ENCODE peak calls at places on chromosomes 13 and 19, in nine cellular contexts. One of them, this sample, is unnamed.
A peak's percentile ranks its signal among the peaks of the same experiment; 100 is the strongest.

GRCh38 chr19:38221421-38221820 is 2.6 kb downstream of the DPF1 start:
- DNase-seq in T-helper 1 cell: no peak
- DNase-seq in stimulated activated naive CD8-positive, alpha-beta T cell treated with anti-CD3 and anti-CD28 coated beads, Interleukin-15, amount 100 ng/mL, for 72 hours: no peak
- DNase-seq in T-helper 2 cell treated with Interferon-gamma antibody and Interleukin-4, amounts not matched to agents 5 μg/mL and 100 μg/mL, for 36 hours: no peak
- DNase-seq in cardiac fibroblast: no peak
- DNase-seq in mesendoderm: no peak
- DNase-seq in NCI-H1694 treated with DMSO at 0.1 percent for 48 hours: no peak
- DNase-seq in activated naive CD4-positive, alpha-beta T cell: no peak
- DNase-seq in Ammon's horn: no peak
- DNase-seq in this sample: no peak

GRCh38 chr13:99379856-99380255 is 72.7 kb upstream of the GPR183 start:
- DNase-seq in NCI-H1694 treated with DMSO at 0.1 percent for 48 hours: no peak
- DNase-seq in Ammon's horn: no peak
- DNase-seq in cardiac fibroblast: no peak
- DNase-seq in activated naive CD4-positive, alpha-beta T cell: no peak
- DNase-seq in T-helper 2 cell treated with Interferon-gamma antibody and Interleukin-4, amounts not matched to agents 5 μg/mL and 100 μg/mL, for 36 hours: no peak
- DNase-seq in T-helper 1 cell: no peak
- DNase-seq in mesendoderm: no peak
- DNase-seq in stimulated activated naive CD8-positive, alpha-beta T cell treated with anti-CD3 and anti-CD28 coated beads, Interleukin-15, amount 100 ng/mL, for 72 hours: no peak
- DNase-seq in this sample: no peak

GRCh38 chr13:98141509-98141908 is 1.4 kb upstream of the FARP1 start:
- DNase-seq in mesendoderm: peak; percentile 74
- DNase-seq in activated naive CD4-positive, alpha-beta T cell: no peak
- DNase-seq in Ammon's horn: no peak
- DNase-seq in stimulated activated naive CD8-positive, alpha-beta T cell treated with anti-CD3 and anti-CD28 coated beads, Interleukin-15, amount 100 ng/mL, for 72 hours: no peak
- DNase-seq in NCI-H1694 treated with DMSO at 0.1 percent for 48 hours: no peak
- DNase-seq in T-helper 1 cell: no peak
- DNase-seq in cardiac fibroblast: no peak
- DNase-seq in T-helper 2 cell treated with Interferon-gamma antibody and Interleukin-4, amounts not matched to agents 5 μg/mL and 100 μg/mL, for 36 hours: no peak
- DNase-seq in this sample: no peak

GRCh38 chr13:44004881-44005280 is 125.2 kb downstream of the LACC1 start:
- DNase-seq in Ammon's horn: no peak
- DNase-seq in cardiac fibroblast: peak; percentile 53
- DNase-seq in T-helper 1 cell: no peak
- DNase-seq in mesendoderm: no peak
- DNase-seq in T-helper 2 cell treated with Interferon-gamma antibody and Interleukin-4, amounts not matched to agents 5 μg/mL and 100 μg/mL, for 36 hours: no peak
- DNase-seq in NCI-H1694 treated with DMSO at 0.1 percent for 48 hours: no peak
- DNase-seq in activated naive CD4-positive, alpha-beta T cell: no peak
- DNase-seq in stimulated activated naive CD8-positive, alpha-beta T cell treated with anti-CD3 and anti-CD28 coated beads, Interleukin-15, amount 100 ng/mL, for 72 hours: no peak
- DNase-seq in this sample: no peak

GRCh38 chr19:3479819-3480215 is 508 bp downstream of the SMIM24 start:
- DNase-seq in NCI-H1694 treated with DMSO at 0.1 percent for 48 hours: no peak
- DNase-seq in cardiac fibroblast: no peak
- DNase-seq in mesendoderm: peak; percentile 66
- DNase-seq in T-helper 2 cell treated with Interferon-gamma antibody and Interleukin-4, amounts not matched to agents 5 μg/mL and 100 μg/mL, for 36 hours: no peak
- DNase-seq in T-helper 1 cell: peak; percentile 36
- DNase-seq in Ammon's horn: no peak
- DNase-seq in activated naive CD4-positive, alpha-beta T cell: peak; percentile 17
- DNase-seq in stimulated activated naive CD8-positive, alpha-beta T cell treated with anti-CD3 and anti-CD28 coated beads, Interleukin-15, amount 100 ng/mL, for 72 hours: peak; percentile 39
- DNase-seq in this sample: no peak

GRCh38 chr13:26980099-26981031 is 191.2 kb downstream of the USP12 start:
- DNase-seq in stimulated activated naive CD8-positive, alpha-beta T cell treated with anti-CD3 and anti-CD28 coated beads, Interleukin-15, amount 100 ng/mL, for 72 hours: no peak
- DNase-seq in mesendoderm: no peak
- DNase-seq in T-helper 1 cell: no peak
- DNase-seq in T-helper 2 cell treated with Interferon-gamma antibody and Interleukin-4, amounts not matched to agents 5 μg/mL and 100 μg/mL, for 36 hours: no peak
- DNase-seq in Ammon's horn: no peak
- DNase-seq in NCI-H1694 treated with DMSO at 0.1 percent for 48 hours: no peak
- DNase-seq in activated naive CD4-positive, alpha-beta T cell: no peak
- DNase-seq in cardiac fibroblast: no peak
- DNase-seq in this sample: no peak

GRCh38 chr19:52946322-52947310 is 16.1 kb downstream of the ZNF816 start:
- DNase-seq in Ammon's horn: no peak
- DNase-seq in NCI-H1694 treated with DMSO at 0.1 percent for 48 hours: no peak
- DNase-seq in stimulated activated naive CD8-positive, alpha-beta T cell treated with anti-CD3 and anti-CD28 coated beads, Interleukin-15, amount 100 ng/mL, for 72 hours: no peak
- DNase-seq in activated naive CD4-positive, alpha-beta T cell: no peak
- DNase-seq in T-helper 1 cell: no peak
- DNase-seq in cardiac fibroblast: no peak
- DNase-seq in mesendoderm: peak; percentile 95
- DNase-seq in T-helper 2 cell treated with Interferon-gamma antibody and Interleukin-4, amounts not matched to agents 5 μg/mL and 100 μg/mL, for 36 hours: no peak
- DNase-seq in this sample: no peak

GRCh38 chr13:27261376-27261775 is 9.3 kb upstream of the RASL11A start:
- DNase-seq in Ammon's horn: no peak
- DNase-seq in stimulated activated naive CD8-positive, alpha-beta T cell treated with anti-CD3 and anti-CD28 coated beads, Interleukin-15, amount 100 ng/mL, for 72 hours: no peak
- DNase-seq in cardiac fibroblast: no peak
- DNase-seq in mesendoderm: no peak
- DNase-seq in T-helper 2 cell treated with Interferon-gamma antibody and Interleukin-4, amounts not matched to agents 5 μg/mL and 100 μg/mL, for 36 hours: no peak
- DNase-seq in activated naive CD4-positive, alpha-beta T cell: no peak
- DNase-seq in T-helper 1 cell: no peak
- DNase-seq in NCI-H1694 treated with DMSO at 0.1 percent for 48 hours: no peak
- DNase-seq in this sample: no peak

GRCh38 chr19:2294377-2295335 is 12.7 kb upstream of the PEAK3 start:
- DNase-seq in cardiac fibroblast: peak; percentile 82
- DNase-seq in Ammon's horn: peak; percentile 50
- DNase-seq in stimulated activated naive CD8-positive, alpha-beta T cell treated with anti-CD3 and anti-CD28 coated beads, Interleukin-15, amount 100 ng/mL, for 72 hours: no peak
- DNase-seq in T-helper 2 cell treated with Interferon-gamma antibody and Interleukin-4, amounts not matched to agents 5 μg/mL and 100 μg/mL, for 36 hours: no peak
- DNase-seq in activated naive CD4-positive, alpha-beta T cell: no peak
- DNase-seq in NCI-H1694 treated with DMSO at 0.1 percent for 48 hours: peak; percentile 5
- DNase-seq in mesendoderm: no peak
- DNase-seq in T-helper 1 cell: no peak
- DNase-seq in this sample: no peak

GRCh38 chr19:4473708-4474503 is 1.8 kb downstream of the HDGFL2 start:
- DNase-seq in Ammon's horn: no peak
- DNase-seq in stimulated activated naive CD8-positive, alpha-beta T cell treated with anti-CD3 and anti-CD28 coated beads, Interleukin-15, amount 100 ng/mL, for 72 hours: no peak
- DNase-seq in NCI-H1694 treated with DMSO at 0.1 percent for 48 hours: no peak
- DNase-seq in T-helper 2 cell treated with Interferon-gamma antibody and Interleukin-4, amounts not matched to agents 5 μg/mL and 100 μg/mL, for 36 hours: no peak
- DNase-seq in cardiac fibroblast: no peak
- DNase-seq in mesendoderm: peak; percentile 58
- DNase-seq in activated naive CD4-positive, alpha-beta T cell: no peak
- DNase-seq in T-helper 1 cell: no peak
- DNase-seq in this sample: no peak

GRCh38 chr19:37594982-37595382 is 306 bp downstream of the ZNF540 start:
- DNase-seq in stimulated activated naive CD8-positive, alpha-beta T cell treated with anti-CD3 and anti-CD28 coated beads, Interleukin-15, amount 100 ng/mL, for 72 hours: no peak
- DNase-seq in Ammon's horn: peak; percentile 77
- DNase-seq in mesendoderm: no peak
- DNase-seq in cardiac fibroblast: peak; percentile 65
- DNase-seq in T-helper 1 cell: peak; percentile 33
- DNase-seq in activated naive CD4-positive, alpha-beta T cell: peak; percentile 41
- DNase-seq in T-helper 2 cell treated with Interferon-gamma antibody and Interleukin-4, amounts not matched to agents 5 μg/mL and 100 μg/mL, for 36 hours: peak; percentile 55
- DNase-seq in NCI-H1694 treated with DMSO at 0.1 percent for 48 hours: no peak
- DNase-seq in this sample: no peak

GRCh38 chr13:59570204-59570603 is 593.5 kb downstream of the DIAPH3 start:
- DNase-seq in stimulated activated naive CD8-positive, alpha-beta T cell treated with anti-CD3 and anti-CD28 coated beads, Interleukin-15, amount 100 ng/mL, for 72 hours: no peak
- DNase-seq in Ammon's horn: no peak
- DNase-seq in NCI-H1694 treated with DMSO at 0.1 percent for 48 hours: no peak
- DNase-seq in mesendoderm: no peak
- DNase-seq in T-helper 2 cell treated with Interferon-gamma antibody and Interleukin-4, amounts not matched to agents 5 μg/mL and 100 μg/mL, for 36 hours: no peak
- DNase-seq in cardiac fibroblast: no peak
- DNase-seq in T-helper 1 cell: no peak
- DNase-seq in activated naive CD4-positive, alpha-beta T cell: no peak
- DNase-seq in this sample: no peak

GRCh38 chr19:35213678-35214632 is 14.6 kb downstream of the FAM187B start:
- DNase-seq in cardiac fibroblast: peak; percentile 94
- DNase-seq in T-helper 1 cell: peak; percentile 79
- DNase-seq in T-helper 2 cell treated with Interferon-gamma antibody and Interleukin-4, amounts not matched to agents 5 μg/mL and 100 μg/mL, for 36 hours: peak; percentile 66
- DNase-seq in Ammon's horn: peak; percentile 31
- DNase-seq in stimulated activated naive CD8-positive, alpha-beta T cell treated with anti-CD3 and anti-CD28 coated beads, Interleukin-15, amount 100 ng/mL, for 72 hours: peak; percentile 81
- DNase-seq in NCI-H1694 treated with DMSO at 0.1 percent for 48 hours: peak; percentile 57
- DNase-seq in activated naive CD4-positive, alpha-beta T cell: peak; percentile 53
- DNase-seq in mesendoderm: no peak
- DNase-seq in this sample: no peak

GRCh38 chr19:34734601-34735103 is 609 bp downstream of the ZNF181 start:
- DNase-seq in stimulated activated naive CD8-positive, alpha-beta T cell treated with anti-CD3 and anti-CD28 coated beads, Interleukin-15, amount 100 ng/mL, for 72 hours: no peak
- DNase-seq in cardiac fibroblast: no peak
- DNase-seq in T-helper 1 cell: no peak
- DNase-seq in NCI-H1694 treated with DMSO at 0.1 percent for 48 hours: no peak
- DNase-seq in Ammon's horn: no peak
- DNase-seq in T-helper 2 cell treated with Interferon-gamma antibody and Interleukin-4, amounts not matched to agents 5 μg/mL and 100 μg/mL, for 36 hours: no peak
- DNase-seq in mesendoderm: peak; percentile 3
- DNase-seq in activated naive CD4-positive, alpha-beta T cell: no peak
- DNase-seq in this sample: no peak

GRCh38 chr13:63501702-63502101 is 2086.1 kb upstream of the PCDH20 start:
- DNase-seq in Ammon's horn: no peak
- DNase-seq in mesendoderm: no peak
- DNase-seq in activated naive CD4-positive, alpha-beta T cell: no peak
- DNase-seq in NCI-H1694 treated with DMSO at 0.1 percent for 48 hours: no peak
- DNase-seq in stimulated activated naive CD8-positive, alpha-beta T cell treated with anti-CD3 and anti-CD28 coated beads, Interleukin-15, amount 100 ng/mL, for 72 hours: no peak
- DNase-seq in T-helper 2 cell treated with Interferon-gamma antibody and Interleukin-4, amounts not matched to agents 5 μg/mL and 100 μg/mL, for 36 hours: no peak
- DNase-seq in T-helper 1 cell: no peak
- DNase-seq in cardiac fibroblast: peak; percentile 16
- DNase-seq in this sample: no peak

GRCh38 chr19:39304701-39305571 is 8.7 kb downstream of the IFNL1 start:
- DNase-seq in Ammon's horn: no peak
- DNase-seq in T-helper 2 cell treated with Interferon-gamma antibody and Interleukin-4, amounts not matched to agents 5 μg/mL and 100 μg/mL, for 36 hours: no peak
- DNase-seq in cardiac fibroblast: no peak
- DNase-seq in T-helper 1 cell: no peak
- DNase-seq in stimulated activated naive CD8-positive, alpha-beta T cell treated with anti-CD3 and anti-CD28 coated beads, Interleukin-15, amount 100 ng/mL, for 72 hours: no peak
- DNase-seq in mesendoderm: peak; percentile 59
- DNase-seq in activated naive CD4-positive, alpha-beta T cell: no peak
- DNase-seq in NCI-H1694 treated with DMSO at 0.1 percent for 48 hours: no peak
- DNase-seq in this sample: no peak

GRCh38 chr19:3359850-3360493 is 6.4 kb upstream of the NFIC start:
- DNase-seq in cardiac fibroblast: no peak
- DNase-seq in T-helper 2 cell treated with Interferon-gamma antibody and Interleukin-4, amounts not matched to agents 5 μg/mL and 100 μg/mL, for 36 hours: peak; percentile 21
- DNase-seq in T-helper 1 cell: no peak
- DNase-seq in NCI-H1694 treated with DMSO at 0.1 percent for 48 hours: no peak
- DNase-seq in activated naive CD4-positive, alpha-beta T cell: peak; percentile 36
- DNase-seq in stimulated activated naive CD8-positive, alpha-beta T cell treated with anti-CD3 and anti-CD28 coated beads, Interleukin-15, amount 100 ng/mL, for 72 hours: peak; percentile 49
- DNase-seq in Ammon's horn: no peak
- DNase-seq in mesendoderm: no peak
- DNase-seq in this sample: no peak

GRCh38 chr19:11881151-11881800 is 6.3 kb upstream of the ZNF69 start:
- DNase-seq in T-helper 1 cell: peak; percentile 42
- DNase-seq in mesendoderm: peak; percentile 77
- DNase-seq in Ammon's horn: peak; percentile 75
- DNase-seq in stimulated activated naive CD8-positive, alpha-beta T cell treated with anti-CD3 and anti-CD28 coated beads, Interleukin-15, amount 100 ng/mL, for 72 hours: peak; percentile 56
- DNase-seq in cardiac fibroblast: peak; percentile 66
- DNase-seq in NCI-H1694 treated with DMSO at 0.1 percent for 48 hours: no peak
- DNase-seq in T-helper 2 cell treated with Interferon-gamma antibody and Interleukin-4, amounts not matched to agents 5 μg/mL and 100 μg/mL, for 36 hours: peak; percentile 27
- DNase-seq in activated naive CD4-positive, alpha-beta T cell: peak; percentile 34
- DNase-seq in this sample: no peak

GRCh38 chr19:16419671-16420394 is 51.9 kb downstream of the EPS15L1 start:
- DNase-seq in Ammon's horn: no peak
- DNase-seq in cardiac fibroblast: no peak
- DNase-seq in mesendoderm: peak; percentile 61
- DNase-seq in NCI-H1694 treated with DMSO at 0.1 percent for 48 hours: no peak
- DNase-seq in activated naive CD4-positive, alpha-beta T cell: no peak
- DNase-seq in T-helper 2 cell treated with Interferon-gamma antibody and Interleukin-4, amounts not matched to agents 5 μg/mL and 100 μg/mL, for 36 hours: no peak
- DNase-seq in stimulated activated naive CD8-positive, alpha-beta T cell treated with anti-CD3 and anti-CD28 coated beads, Interleukin-15, amount 100 ng/mL, for 72 hours: no peak
- DNase-seq in T-helper 1 cell: no peak
- DNase-seq in this sample: no peak

GRCh38 chr13:112705286-112705685 is 15.4 kb downstream of the ATP11A start:
- DNase-seq in activated naive CD4-positive, alpha-beta T cell: no peak
- DNase-seq in T-helper 2 cell treated with Interferon-gamma antibody and Interleukin-4, amounts not matched to agents 5 μg/mL and 100 μg/mL, for 36 hours: no peak
- DNase-seq in T-helper 1 cell: no peak
- DNase-seq in Ammon's horn: no peak
- DNase-seq in cardiac fibroblast: no peak
- DNase-seq in NCI-H1694 treated with DMSO at 0.1 percent for 48 hours: no peak
- DNase-seq in mesendoderm: no peak
- DNase-seq in stimulated activated naive CD8-positive, alpha-beta T cell treated with anti-CD3 and anti-CD28 coated beads, Interleukin-15, amount 100 ng/mL, for 72 hours: no peak
- DNase-seq in this sample: no peak

GRCh38 chr13:97257800-97258799 is 36.0 kb downstream of the MBNL2 start:
- DNase-seq in mesendoderm: peak; percentile 97
- DNase-seq in T-helper 2 cell treated with Interferon-gamma antibody and Interleukin-4, amounts not matched to agents 5 μg/mL and 100 μg/mL, for 36 hours: no peak
- DNase-seq in T-helper 1 cell: no peak
- DNase-seq in NCI-H1694 treated with DMSO at 0.1 percent for 48 hours: no peak
- DNase-seq in cardiac fibroblast: peak; percentile 98
- DNase-seq in Ammon's horn: no peak
- DNase-seq in stimulated activated naive CD8-positive, alpha-beta T cell treated with anti-CD3 and anti-CD28 coated beads, Interleukin-15, amount 100 ng/mL, for 72 hours: no peak
- DNase-seq in activated naive CD4-positive, alpha-beta T cell: no peak
- DNase-seq in this sample: no peak

GRCh38 chr13:101893021-101893420 is 440.5 kb downstream of the ITGBL1 start:
- DNase-seq in T-helper 2 cell treated with Interferon-gamma antibody and Interleukin-4, amounts not matched to agents 5 μg/mL and 100 μg/mL, for 36 hours: no peak
- DNase-seq in mesendoderm: no peak
- DNase-seq in Ammon's horn: no peak
- DNase-seq in cardiac fibroblast: no peak
- DNase-seq in NCI-H1694 treated with DMSO at 0.1 percent for 48 hours: no peak
- DNase-seq in stimulated activated naive CD8-positive, alpha-beta T cell treated with anti-CD3 and anti-CD28 coated beads, Interleukin-15, amount 100 ng/mL, for 72 hours: no peak
- DNase-seq in activated naive CD4-positive, alpha-beta T cell: no peak
- DNase-seq in T-helper 1 cell: no peak
- DNase-seq in this sample: no peak

GRCh38 chr13:35961461-35962220 is 169.5 kb downstream of the DCLK1 start:
- DNase-seq in stimulated activated naive CD8-positive, alpha-beta T cell treated with anti-CD3 and anti-CD28 coated beads, Interleukin-15, amount 100 ng/mL, for 72 hours: no peak
- DNase-seq in activated naive CD4-positive, alpha-beta T cell: no peak
- DNase-seq in NCI-H1694 treated with DMSO at 0.1 percent for 48 hours: no peak
- DNase-seq in cardiac fibroblast: no peak
- DNase-seq in Ammon's horn: no peak
- DNase-seq in T-helper 1 cell: no peak
- DNase-seq in T-helper 2 cell treated with Interferon-gamma antibody and Interleukin-4, amounts not matched to agents 5 μg/mL and 100 μg/mL, for 36 hours: no peak
- DNase-seq in mesendoderm: no peak
- DNase-seq in this sample: no peak

GRCh38 chr13:43245374-43245964 is 222.1 kb downstream of the DNAJC15 start:
- DNase-seq in T-helper 1 cell: no peak
- DNase-seq in activated naive CD4-positive, alpha-beta T cell: no peak
- DNase-seq in mesendoderm: no peak
- DNase-seq in T-helper 2 cell treated with Interferon-gamma antibody and Interleukin-4, amounts not matched to agents 5 μg/mL and 100 μg/mL, for 36 hours: no peak
- DNase-seq in cardiac fibroblast: peak; percentile 60
- DNase-seq in stimulated activated naive CD8-positive, alpha-beta T cell treated with anti-CD3 and anti-CD28 coated beads, Interleukin-15, amount 100 ng/mL, for 72 hours: no peak
- DNase-seq in NCI-H1694 treated with DMSO at 0.1 percent for 48 hours: no peak
- DNase-seq in Ammon's horn: no peak
- DNase-seq in this sample: no peak

GRCh38 chr13:80707000-80707983 is 366.4 kb upstream of the SPRY2 start:
- DNase-seq in stimulated activated naive CD8-positive, alpha-beta T cell treated with anti-CD3 and anti-CD28 coated beads, Interleukin-15, amount 100 ng/mL, for 72 hours: no peak
- DNase-seq in Ammon's horn: no peak
- DNase-seq in cardiac fibroblast: no peak
- DNase-seq in T-helper 2 cell treated with Interferon-gamma antibody and Interleukin-4, amounts not matched to agents 5 μg/mL and 100 μg/mL, for 36 hours: no peak
- DNase-seq in mesendoderm: no peak
- DNase-seq in NCI-H1694 treated with DMSO at 0.1 percent for 48 hours: no peak
- DNase-seq in T-helper 1 cell: no peak
- DNase-seq in activated naive CD4-positive, alpha-beta T cell: no peak
- DNase-seq in this sample: no peak

GRCh38 chr19:9498183-9498902 is at the start of gene ZNF560:
- DNase-seq in activated naive CD4-positive, alpha-beta T cell: no peak
- DNase-seq in T-helper 2 cell treated with Interferon-gamma antibody and Interleukin-4, amounts not matched to agents 5 μg/mL and 100 μg/mL, for 36 hours: no peak
- DNase-seq in stimulated activated naive CD8-positive, alpha-beta T cell treated with anti-CD3 and anti-CD28 coated beads, Interleukin-15, amount 100 ng/mL, for 72 hours: peak; percentile 49
- DNase-seq in NCI-H1694 treated with DMSO at 0.1 percent for 48 hours: no peak
- DNase-seq in Ammon's horn: no peak
- DNase-seq in T-helper 1 cell: no peak
- DNase-seq in cardiac fibroblast: peak; percentile 2
- DNase-seq in mesendoderm: no peak
- DNase-seq in this sample: peak; percentile 5

GRCh38 chr13:107590556-107590955 is 624.8 kb downstream of the LIG4 start:
- DNase-seq in mesendoderm: no peak
- DNase-seq in activated naive CD4-positive, alpha-beta T cell: no peak
- DNase-seq in stimulated activated naive CD8-positive, alpha-beta T cell treated with anti-CD3 and anti-CD28 coated beads, Interleukin-15, amount 100 ng/mL, for 72 hours: no peak
- DNase-seq in NCI-H1694 treated with DMSO at 0.1 percent for 48 hours: no peak
- DNase-seq in cardiac fibroblast: no peak
- DNase-seq in T-helper 1 cell: no peak
- DNase-seq in T-helper 2 cell treated with Interferon-gamma antibody and Interleukin-4, amounts not matched to agents 5 μg/mL and 100 μg/mL, for 36 hours: no peak
- DNase-seq in Ammon's horn: no peak
- DNase-seq in this sample: no peak

GRCh38 chr13:75907044-75907443 is 270.9 kb downstream of the LMO7 start:
- DNase-seq in stimulated activated naive CD8-positive, alpha-beta T cell treated with anti-CD3 and anti-CD28 coated beads, Interleukin-15, amount 100 ng/mL, for 72 hours: no peak
- DNase-seq in Ammon's horn: no peak
- DNase-seq in mesendoderm: peak; percentile 48
- DNase-seq in T-helper 1 cell: no peak
- DNase-seq in cardiac fibroblast: no peak
- DNase-seq in NCI-H1694 treated with DMSO at 0.1 percent for 48 hours: peak; percentile 83
- DNase-seq in T-helper 2 cell treated with Interferon-gamma antibody and Interleukin-4, amounts not matched to agents 5 μg/mL and 100 μg/mL, for 36 hours: no peak
- DNase-seq in activated naive CD4-positive, alpha-beta T cell: no peak
- DNase-seq in this sample: no peak

GRCh38 chr13:99064624-99065249 is 86.9 kb upstream of the DOCK9 start:
- DNase-seq in mesendoderm: no peak
- DNase-seq in cardiac fibroblast: no peak
- DNase-seq in activated naive CD4-positive, alpha-beta T cell: no peak
- DNase-seq in Ammon's horn: no peak
- DNase-seq in NCI-H1694 treated with DMSO at 0.1 percent for 48 hours: no peak
- DNase-seq in T-helper 2 cell treated with Interferon-gamma antibody and Interleukin-4, amounts not matched to agents 5 μg/mL and 100 μg/mL, for 36 hours: no peak
- DNase-seq in stimulated activated naive CD8-positive, alpha-beta T cell treated with anti-CD3 and anti-CD28 coated beads, Interleukin-15, amount 100 ng/mL, for 72 hours: no peak
- DNase-seq in T-helper 1 cell: no peak
- DNase-seq in this sample: no peak

GRCh38 chr19:44741258-44741731 is 7.2 kb upstream of the BCL3 start:
- DNase-seq in NCI-H1694 treated with DMSO at 0.1 percent for 48 hours: no peak
- DNase-seq in T-helper 1 cell: no peak
- DNase-seq in cardiac fibroblast: peak; percentile 51
- DNase-seq in mesendoderm: no peak
- DNase-seq in T-helper 2 cell treated with Interferon-gamma antibody and Interleukin-4, amounts not matched to agents 5 μg/mL and 100 μg/mL, for 36 hours: no peak
- DNase-seq in activated naive CD4-positive, alpha-beta T cell: no peak
- DNase-seq in Ammon's horn: no peak
- DNase-seq in stimulated activated naive CD8-positive, alpha-beta T cell treated with anti-CD3 and anti-CD28 coated beads, Interleukin-15, amount 100 ng/mL, for 72 hours: no peak
- DNase-seq in this sample: no peak

GRCh38 chr19:31648347-31648746 is 299.1 kb upstream of the TSHZ3 start:
- DNase-seq in cardiac fibroblast: peak; percentile 5
- DNase-seq in mesendoderm: no peak
- DNase-seq in Ammon's horn: no peak
- DNase-seq in stimulated activated naive CD8-positive, alpha-beta T cell treated with anti-CD3 and anti-CD28 coated beads, Interleukin-15, amount 100 ng/mL, for 72 hours: no peak
- DNase-seq in NCI-H1694 treated with DMSO at 0.1 percent for 48 hours: no peak
- DNase-seq in T-helper 2 cell treated with Interferon-gamma antibody and Interleukin-4, amounts not matched to agents 5 μg/mL and 100 μg/mL, for 36 hours: no peak
- DNase-seq in activated naive CD4-positive, alpha-beta T cell: no peak
- DNase-seq in T-helper 1 cell: no peak
- DNase-seq in this sample: no peak